ENCODE peak calls at places on chromosomes 16 and 17, in nine cellular contexts. V, U, D, G, R, P, Z, E and W are unnamed samples.

GRCh38 chr17:49952912-49953497 is 16.0 kb upstream of the DLX4 start:
- DNase-seq in P (peak), R (no peak), V (no peak), E (no peak), G (no peak), Z (no peak), U (no peak), D (peak), W (no peak)

GRCh38 chr16:16018705-16019104 is 69.3 kb downstream of the ABCC1 start:
- DNase-seq in D (no peak), P (no peak), V (no peak), Z (no peak), U (no peak), R (no peak), G (no peak), E (no peak), W (no peak)

GRCh38 chr17:6558276-6558675 is 1.9 kb upstream of the PITPNM3 start:
- DNase-seq in Z (no peak), U (no peak), P (peak), E (no peak), G (no peak), R (no peak), V (no peak), D (no peak), W (no peak)

GRCh38 chr17:69431835-69432234 is 17.3 kb downstream of the MAP2K6 start:
- DNase-seq in V (no peak), G (no peak), E (no peak), D (no peak), R (no peak), Z (no peak), P (no peak), U (no peak), W (no peak)

GRCh38 chr16:89122322-89122831 is 28.7 kb downstream of the ACSF3 start:
- DNase-seq in G (peak), D (no peak), U (no peak), E (no peak), V (no peak), Z (peak), R (no peak), P (peak), W (no peak)

GRCh38 chr17:83099570-83100181 is 20.3 kb downstream of the METRNL start:
- DNase-seq in P (peak), V (no peak), D (peak), G (no peak), R (no peak), U (no peak), Z (no peak), E (no peak), W (no peak)

GRCh38 chr17:77011173-77012011 is 129.4 kb upstream of the SEC14L1 start:
- DNase-seq in D (peak), Z (no peak), E (no peak), V (no peak), R (no peak), G (no peak), P (peak), U (peak), W (no peak)

GRCh38 chr17:67813803-67814180 is 11.5 kb upstream of the BPTF start:
- DNase-seq in U (no peak), D (no peak), G (no peak), P (no peak), V (no peak), R (no peak), E (no peak), Z (no peak), W (no peak)

GRCh38 chr16:85991425-85991824 is 92.5 kb downstream of the IRF8 start:
- DNase-seq in G (no peak), Z (no peak), V (no peak), D (no peak), U (no peak), E (no peak), R (no peak), P (peak), W (no peak)

GRCh38 chr16:81582655-81583441 is 138.2 kb downstream of the CMIP start:
- DNase-seq in V (no peak), Z (no peak), E (no peak), G (no peak), P (peak), R (peak), D (peak), U (peak), W (no peak)

GRCh38 chr16:30491744-30492308 is 19.3 kb downstream of the ITGAL start:
- DNase-seq in D (peak), P (peak), R (peak), G (no peak), E (peak), V (peak), U (no peak), Z (no peak), W (no peak)

GRCh38 chr16:46629331-46629843 is 8.2 kb upstream of the SHCBP1 start:
- DNase-seq in P (peak), U (no peak), V (peak), R (no peak), G (no peak), E (no peak), D (peak), Z (no peak), W (no peak)

GRCh38 chr16:51450913-51451312 is 299.8 kb upstream of the SALL1 start:
- DNase-seq in P (no peak), Z (no peak), V (no peak), R (no peak), G (no peak), U (no peak), E (no peak), D (no peak), W (no peak)

GRCh38 chr16:14307623-14308356 is 236.7 kb downstream of the MRTFB start:
- DNase-seq in U (no peak), P (peak), G (peak), D (peak), R (no peak), E (no peak), V (no peak), Z (no peak), W (no peak)

GRCh38 chr16:61887903-61888302 is 148.3 kb downstream of the CDH8 start:
- DNase-seq in D (peak), R (no peak), U (no peak), E (no peak), Z (no peak), V (no peak), G (no peak), P (no peak), W (no peak)

GRCh38 chr16:86171329-86171728 is 272.4 kb downstream of the IRF8 start:
- DNase-seq in V (no peak), U (no peak), P (no peak), E (peak), D (peak), G (no peak), R (no peak), Z (no peak), W (no peak)

GRCh38 chr16:28585674-28586073 is 11.2 kb downstream of the SULT1A2 start:
- DNase-seq in R (no peak), V (no peak), G (no peak), P (no peak), E (no peak), D (no peak), Z (no peak), U (no peak), W (no peak)

GRCh38 chr16:67248401-67249177 is at the start of gene SLC9A5:
- DNase-seq in R (no peak), P (peak), Z (no peak), V (no peak), E (no peak), U (peak), G (peak), D (no peak), W (no peak)

GRCh38 chr16:67247698-67248400 is 568 bp upstream of the FHOD1 start:
- DNase-seq in U (no peak), V (no peak), P (peak), R (no peak), D (no peak), G (no peak), Z (no peak), E (no peak), W (no peak)

GRCh38 chr16:67246081-67246944 is 968 bp downstream of the FHOD1 start:
- DNase-seq in D (peak), V (peak), P (peak), G (peak), R (peak), E (peak), Z (peak), U (peak), W (peak)

GRCh38 chr16:67245674-67246080 is 1.6 kb downstream of the FHOD1 start:
- DNase-seq in D (no peak), R (peak), V (no peak), P (peak), G (no peak), U (no peak), E (no peak), Z (no peak), W (no peak)

DNA sequence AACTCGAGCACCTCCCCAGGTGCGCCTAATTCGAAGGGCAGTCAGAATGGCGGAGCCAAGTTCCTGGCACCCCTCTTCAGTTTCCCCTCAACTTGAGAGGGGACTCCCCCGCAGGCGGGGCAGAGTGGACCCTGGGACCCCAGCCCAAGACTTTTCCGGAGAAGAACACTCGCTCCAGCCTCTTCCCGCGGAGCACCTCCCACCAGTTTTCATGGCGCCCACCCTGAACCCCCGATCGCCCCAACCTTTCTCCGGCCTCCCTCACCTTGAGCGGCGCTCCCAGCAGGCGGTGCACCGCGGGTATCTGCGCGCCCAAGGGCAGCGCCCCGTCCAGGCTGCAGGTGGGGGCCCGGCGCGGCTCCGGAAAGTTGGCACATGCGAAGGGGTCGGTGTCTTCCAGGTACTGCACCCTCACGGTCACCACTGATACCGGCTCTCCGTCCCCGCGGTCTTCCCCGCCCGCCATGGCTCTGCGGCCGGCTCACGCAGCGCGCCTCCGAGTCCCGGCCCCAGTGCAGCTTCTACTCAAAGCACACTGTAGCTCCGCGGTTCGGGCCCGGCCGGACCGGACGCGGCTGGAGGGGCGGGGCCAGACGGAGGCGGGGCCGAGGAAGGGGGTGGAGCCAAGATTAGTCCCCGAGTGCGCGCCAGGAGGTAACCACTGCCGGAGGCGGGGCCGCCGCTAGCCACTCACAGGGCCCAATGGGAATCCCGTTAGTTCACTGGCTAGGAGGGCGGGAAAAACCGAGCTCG is at the start of gene FHOD1:
- DNase-seq in Z (peak), D (peak), R (peak), P (peak), E (peak), U (peak), G (peak), V (peak), W (peak)
- TF ChIP-seq CTCF in Z (no peak), D (no peak), R (no peak), P (no peak), E (no peak), U (no peak), G (no peak), V (no peak), W (peak)

DNA sequence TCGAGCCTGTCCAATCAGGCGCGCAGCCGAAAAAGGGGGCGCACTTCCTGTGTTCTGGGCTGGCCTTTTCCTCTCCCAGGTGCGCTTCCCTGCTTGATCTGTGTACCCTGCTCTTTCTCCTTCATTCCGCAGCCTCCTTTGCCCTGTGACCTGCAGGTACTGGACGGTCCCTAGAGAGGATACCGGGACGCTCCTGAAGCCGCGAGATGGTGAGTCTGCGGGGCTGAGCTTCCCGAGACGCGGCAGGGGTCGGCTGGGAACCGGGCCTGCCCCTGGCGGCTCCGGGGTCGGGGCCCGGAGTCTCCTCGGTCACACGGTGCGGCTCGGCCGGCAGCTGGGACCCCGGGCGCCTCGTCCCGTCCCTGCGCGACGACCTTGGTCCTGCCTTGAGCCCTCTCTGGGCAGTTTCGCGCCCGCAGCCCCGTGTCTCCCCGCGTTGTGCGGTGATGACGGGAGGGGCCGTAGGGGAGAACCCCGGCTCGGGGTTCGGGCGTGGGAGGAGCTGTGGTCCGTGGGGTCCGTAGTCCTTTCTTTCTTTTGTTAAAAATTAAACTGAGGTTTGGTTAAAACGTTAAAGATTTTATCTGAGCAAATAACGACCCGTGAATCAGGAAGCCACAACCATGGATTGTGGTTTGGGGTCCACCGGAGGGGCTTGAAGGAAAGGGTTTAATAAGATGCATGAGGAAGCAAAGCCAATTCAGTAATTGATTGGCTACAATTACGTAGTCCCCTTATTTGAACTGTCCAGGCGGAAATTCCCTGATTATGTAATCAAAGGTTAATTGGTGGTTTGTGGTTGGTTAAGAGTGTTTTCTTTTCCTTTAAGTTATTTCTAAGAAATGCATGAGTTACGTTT is 172.8 kb upstream of the ZNF267 start:
- DNase-seq in V (no peak), R (peak), Z (peak), G (peak), E (no peak), U (peak), P (peak), D (peak), W (peak)
- TF ChIP-seq CTCF in V (no peak), R (no peak), Z (no peak), G (no peak), E (peak), U (no peak), P (no peak), D (peak), W (peak)

GRCh38 chr17:79840989-79841286 is 1.7 kb upstream of the CBX4 start:
- DNase-seq in Z (no peak), G (no peak), U (no peak), R (no peak), P (peak), V (no peak), D (peak), E (no peak), W (no peak)

GRCh38 chr17:79838541-79839274 is 532 bp downstream of the CBX4 start:
- DNase-seq in U (peak), Z (peak), D (peak), G (peak), E (no peak), R (no peak), V (peak), P (peak), W (no peak)

GRCh38 chr17:79841369-79842135 is 2.3 kb upstream of the CBX4 start:
- DNase-seq in P (no peak), U (no peak), V (no peak), Z (no peak), E (no peak), D (no peak), G (no peak), R (no peak), W (no peak)

GRCh38 chr17:79839363-79840203 is at the start of gene CBX4:
- DNase-seq in E (peak), G (peak), U (peak), P (peak), D (peak), R (peak), Z (peak), V (peak), W (peak)

GRCh38 chr17:79840204-79840988 is 1.2 kb upstream of the CBX4 start:
- DNase-seq in D (peak), G (peak), Z (no peak), P (peak), U (peak), V (no peak), R (peak), E (no peak), W (no peak)
- TF ChIP-seq CTCF in D (peak), G (no peak), Z (no peak), P (no peak), U (peak), V (peak), R (no peak), E (peak), W (peak)

GRCh38 chr17:81616877-81617276 is 20.0 kb downstream of the NPLOC4 start:
- DNase-seq in Z (no peak), V (no peak), E (no peak), R (no peak), D (no peak), G (no peak), P (no peak), U (no peak), W (no peak)

GRCh38 chr17:81609541-81610353 is 27.2 kb downstream of the NPLOC4 start:
- DNase-seq in U (no peak), D (no peak), E (no peak), R (no peak), P (no peak), Z (no peak), V (no peak), G (no peak), W (no peak)

GRCh38 chr17:81612172-81612571 is 24.7 kb downstream of the NPLOC4 start:
- DNase-seq in E (no peak), R (no peak), D (no peak), G (no peak), Z (no peak), V (no peak), P (no peak), U (no peak), W (no peak)

DNA sequence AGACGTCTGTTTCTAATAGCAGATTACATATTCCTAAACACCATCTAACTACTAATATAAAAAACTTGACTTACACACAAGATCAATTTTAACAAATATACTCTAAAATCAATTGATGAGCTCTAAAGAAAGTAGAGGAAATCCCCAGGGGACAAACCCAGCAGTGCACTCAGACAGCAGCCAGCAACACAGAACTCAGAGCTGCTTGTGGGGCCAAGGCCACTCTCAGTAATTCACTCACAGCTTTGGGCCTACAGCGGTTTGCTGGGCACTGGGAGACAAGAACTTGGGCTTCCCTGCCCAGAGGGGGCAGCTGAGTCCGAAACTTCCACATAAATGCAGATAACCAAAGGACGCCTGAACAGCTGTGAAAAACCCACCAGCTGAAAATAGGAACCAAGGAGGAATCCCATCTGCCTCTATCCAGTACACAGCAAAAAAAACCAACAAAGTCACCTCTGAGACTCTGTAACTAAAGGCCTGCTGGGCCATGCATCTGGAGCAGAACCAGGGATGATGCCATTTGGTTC is 21.4 kb downstream of the NPLOC4 start:
- DNase-seq in E (no peak), Z (no peak), G (no peak), D (no peak), P (no peak), U (no peak), V (no peak), R (no peak), W (no peak)
- TF ChIP-seq CTCF in E (no peak), Z (no peak), G (no peak), D (no peak), P (no peak), U (no peak), V (no peak), R (no peak), W (no peak)

GRCh38 chr17:40430272-40431230 is 12.7 kb upstream of the IGFBP4 start:
- DNase-seq in Z (no peak), U (no peak), P (no peak), E (no peak), R (no peak), D (no peak), G (no peak), V (no peak), W (peak)

GRCh38 chr17:40425741-40426140 is 8.0 kb upstream of the TOP2A start:
- DNase-seq in U (no peak), P (no peak), Z (no peak), R (no peak), G (no peak), E (no peak), V (no peak), D (no peak), W (peak)

GRCh38 chr17:40431231-40431602 is 12.0 kb upstream of the IGFBP4 start:
- DNase-seq in U (no peak), E (no peak), R (no peak), V (no peak), P (no peak), Z (no peak), G (no peak), D (no peak), W (peak)

GRCh38 chr17:40422990-40423611 is 5.4 kb upstream of the TOP2A start:
- DNase-seq in Z (no peak), G (no peak), V (peak), D (no peak), P (peak), U (no peak), R (no peak), E (no peak), W (peak)

GRCh38 chr17:40427002-40427491 is 9.4 kb upstream of the TOP2A start:
- DNase-seq in P (no peak), G (no peak), E (no peak), U (no peak), V (no peak), R (no peak), Z (no peak), D (no peak), W (peak)
- TF ChIP-seq CTCF in P (no peak), G (no peak), E (no peak), U (no peak), V (no peak), R (no peak), Z (no peak), D (no peak), W (no peak)

DNA sequence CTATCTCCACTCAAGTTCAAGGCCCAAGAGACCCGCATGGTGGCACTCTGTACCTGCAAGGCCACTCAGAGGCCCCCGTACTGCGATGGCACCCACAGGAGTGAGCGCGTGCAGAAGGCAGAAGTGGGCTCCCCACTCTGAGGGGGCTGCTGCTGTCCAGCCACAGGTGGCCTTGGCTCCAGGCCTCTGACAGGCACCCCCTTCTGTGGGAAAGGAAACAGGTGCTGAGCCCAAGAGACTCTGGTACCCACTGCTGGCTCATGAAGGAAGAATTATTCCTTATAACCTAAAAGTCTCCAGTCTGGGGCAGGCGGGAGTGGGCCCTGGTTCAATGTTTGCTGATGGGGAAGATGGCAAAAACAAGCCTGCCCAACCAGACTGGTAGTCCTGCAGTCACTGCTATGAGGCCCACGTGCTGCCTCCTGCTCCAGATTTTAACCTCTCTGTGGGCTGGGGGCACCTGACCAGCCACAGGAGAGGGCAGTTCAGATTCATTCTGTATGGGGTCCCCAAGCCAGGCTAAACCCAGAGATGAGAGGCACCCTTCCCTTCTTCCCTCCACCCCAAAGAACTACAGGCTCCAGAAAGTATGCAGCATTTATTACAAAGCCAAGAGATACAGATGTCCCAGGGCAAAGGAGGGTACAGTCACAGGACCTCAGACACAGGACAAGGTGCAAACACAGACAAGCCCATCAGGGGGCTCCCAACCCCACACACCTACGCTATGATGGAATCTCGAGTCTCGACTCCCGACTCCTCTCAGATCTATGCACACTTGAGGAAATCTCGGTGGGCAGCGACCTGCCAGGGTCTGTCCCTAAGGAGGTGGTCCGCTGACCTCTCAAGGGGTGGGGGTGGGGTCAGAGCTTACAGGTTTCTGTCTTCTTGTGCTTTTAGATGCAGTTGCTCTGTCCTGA is 3.4 kb downstream of the CISD3 start:
- DNase-seq in U (no peak), V (peak), E (no peak), G (no peak), Z (no peak), D (no peak), P (peak), R (no peak), W (no peak)
- TF ChIP-seq CTCF in U (peak), V (no peak), E (peak), G (no peak), Z (peak), D (peak), P (no peak), R (no peak), W (peak)